ENCODE peak calls at places on chromosomes 4 and X, in seven cellular contexts. Y is tibial nerve, X is heart left ventricle, E is uterus, V is body of pancreas, S is pancreas, Q is A549. N is an unnamed sample.

GRCh38 chr4:112381996-112382692 is 85.0 kb downstream of the ALPK1 start:
- DNase-seq in X (no peak), E (no peak), V (no peak), Y (no peak), S (no peak), Q (no peak), N (no peak)

GRCh38 chrX:45715787-45716186 is 515.1 kb upstream of the DIPK2B start:
- DNase-seq in Q (no peak), Y (no peak), S (no peak), X (no peak), E (no peak), V (no peak), N (no peak)

GRCh38 chr4:7041851-7042696 is 1.1 kb upstream of the TADA2B start:
- DNase-seq in Y (peak), S (peak), E (peak), V (peak), Q (no peak), X (peak), N (peak)

GRCh38 chr4:27210874-27211428 is 350.3 kb downstream of the STIM2 start:
- DNase-seq in V (no peak), S (no peak), E (no peak), X (no peak), Y (no peak), Q (no peak), N (no peak)

GRCh38 chr4:22607382-22607781 is 85.4 kb upstream of the GBA3 start:
- DNase-seq in Y (no peak), E (no peak), V (peak), S (peak), Q (peak), X (peak), N (no peak)

GRCh38 chr4:4693258-4693657 is 151.4 kb upstream of the STX18 start:
- DNase-seq in Y (no peak), V (no peak), X (no peak), Q (no peak), E (no peak), S (no peak), N (no peak)

GRCh38 chr4:137387924-137388323 is 144.4 kb downstream of the PCDH18 start:
- DNase-seq in E (no peak), S (no peak), X (no peak), V (no peak), Q (no peak), Y (no peak), N (no peak)

GRCh38 chrX:34655496-34656258 is 1.4 kb downstream of the TMEM47 start:
- DNase-seq in Q (no peak), E (peak), V (no peak), Y (no peak), X (no peak), S (no peak), N (no peak)

GRCh38 chr4:105963461-105964400 is 68.5 kb downstream of the NPNT start:
- DNase-seq in V (no peak), X (no peak), S (no peak), Q (no peak), Y (no peak), E (no peak), N (no peak)

GRCh38 chr4:138669479-138670165 is 346.0 kb upstream of the NOCT start:
- DNase-seq in X (no peak), E (no peak), Q (no peak), Y (no peak), S (no peak), V (no peak), N (no peak)

GRCh38 chr4:10033191-10033881 is 12.0 kb upstream of the SLC2A9 start:
- DNase-seq in Y (no peak), X (peak), Q (no peak), S (no peak), E (no peak), V (peak), N (no peak)

GRCh38 chr4:123505457-123506310 is 109.1 kb downstream of the SPRY1 start:
- DNase-seq in V (peak), E (peak), Q (peak), S (peak), Y (no peak), X (peak), N (peak)

GRCh38 chr4:168528131-168528949 is 31.5 kb downstream of the PALLD start:
- DNase-seq in Y (no peak), E (no peak), S (no peak), X (no peak), Q (peak), V (no peak), N (no peak)

GRCh38 chr4:160836431-160836830 is 1327.4 kb downstream of the FSTL5 start:
- DNase-seq in Q (no peak), S (no peak), E (no peak), Y (no peak), X (no peak), V (no peak), N (no peak)

GRCh38 chr4:2940267-2941137 is 22.7 kb downstream of the NOP14 start:
- DNase-seq in Y (no peak), S (peak), Q (no peak), V (no peak), X (no peak), E (no peak), N (no peak)

GRCh38 chrX:154366666-154367055 is 7.8 kb downstream of the FLNA start:
- DNase-seq in S (no peak), E (no peak), V (no peak), Y (no peak), X (peak), Q (no peak), N (peak)
- H3K27ac ChIP-seq in S (no peak), E (peak), V (no peak), Y (no peak), X (peak), Q (peak), N (peak)

GRCh38 chr4:41287852-41288251 is 31.1 kb downstream of the UCHL1 start:
- DNase-seq in X (no peak), S (no peak), V (no peak), Y (no peak), Q (no peak), E (no peak), N (no peak)

GRCh38 chr4:41288254-41288653 is 31.5 kb downstream of the UCHL1 start:
- DNase-seq in Y (no peak), Q (no peak), X (no peak), S (no peak), V (no peak), E (no peak), N (no peak)

GRCh38 chr4:41294445-41295062 is 37.8 kb downstream of the UCHL1 start:
- DNase-seq in Q (peak), Y (no peak), E (no peak), X (no peak), S (no peak), V (no peak), N (no peak)

GRCh38 chr4:41287005-41287404 is 30.3 kb downstream of the UCHL1 start:
- DNase-seq in E (no peak), S (no peak), Q (peak), X (no peak), Y (no peak), V (no peak), N (no peak)

DNA sequence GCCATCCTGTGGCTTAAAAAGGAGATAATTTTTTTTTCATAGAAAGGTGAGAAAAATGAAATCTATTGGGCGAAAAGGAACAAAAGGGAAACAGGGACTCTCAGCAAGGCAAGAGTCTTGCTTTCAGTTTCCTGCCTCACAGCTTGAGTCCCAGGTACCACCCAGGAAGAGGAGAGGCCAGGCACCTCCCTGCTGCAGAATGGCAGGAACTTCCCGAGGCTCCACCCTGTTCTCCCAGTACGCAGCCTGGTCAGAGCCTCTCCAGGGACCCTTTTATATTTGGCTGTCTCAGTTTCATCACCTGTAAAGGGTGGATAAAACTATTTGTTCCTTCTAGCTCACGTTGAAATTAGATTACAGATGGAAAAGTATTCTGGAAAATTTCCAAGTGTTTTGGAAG is 33.8 kb downstream of the UCHL1 start:
- DNase-seq in Q (no peak), S (no peak), V (no peak), Y (no peak), X (peak), E (no peak), N (no peak)
- H3K27ac ChIP-seq in Q (no peak), S (no peak), V (no peak), Y (no peak), X (no peak), E (no peak), N (no peak)

GRCh38 chr4:151694819-151695730 is 65.7 kb downstream of the GATB start:
- DNase-seq in V (no peak), E (no peak), Q (no peak), Y (no peak), X (no peak), S (no peak), N (no peak)
- H3K27ac ChIP-seq in V (no peak), E (no peak), Q (no peak), Y (no peak), X (no peak), S (no peak), N (no peak)

GRCh38 chr4:87278335-87278794 is 44.3 kb downstream of the HSD17B13 start:
- DNase-seq in X (no peak), Q (no peak), S (no peak), E (no peak), V (no peak), Y (no peak), N (no peak)
- H3K27ac ChIP-seq in X (no peak), Q (no peak), S (no peak), E (no peak), V (no peak), Y (no peak), N (no peak)

DNA sequence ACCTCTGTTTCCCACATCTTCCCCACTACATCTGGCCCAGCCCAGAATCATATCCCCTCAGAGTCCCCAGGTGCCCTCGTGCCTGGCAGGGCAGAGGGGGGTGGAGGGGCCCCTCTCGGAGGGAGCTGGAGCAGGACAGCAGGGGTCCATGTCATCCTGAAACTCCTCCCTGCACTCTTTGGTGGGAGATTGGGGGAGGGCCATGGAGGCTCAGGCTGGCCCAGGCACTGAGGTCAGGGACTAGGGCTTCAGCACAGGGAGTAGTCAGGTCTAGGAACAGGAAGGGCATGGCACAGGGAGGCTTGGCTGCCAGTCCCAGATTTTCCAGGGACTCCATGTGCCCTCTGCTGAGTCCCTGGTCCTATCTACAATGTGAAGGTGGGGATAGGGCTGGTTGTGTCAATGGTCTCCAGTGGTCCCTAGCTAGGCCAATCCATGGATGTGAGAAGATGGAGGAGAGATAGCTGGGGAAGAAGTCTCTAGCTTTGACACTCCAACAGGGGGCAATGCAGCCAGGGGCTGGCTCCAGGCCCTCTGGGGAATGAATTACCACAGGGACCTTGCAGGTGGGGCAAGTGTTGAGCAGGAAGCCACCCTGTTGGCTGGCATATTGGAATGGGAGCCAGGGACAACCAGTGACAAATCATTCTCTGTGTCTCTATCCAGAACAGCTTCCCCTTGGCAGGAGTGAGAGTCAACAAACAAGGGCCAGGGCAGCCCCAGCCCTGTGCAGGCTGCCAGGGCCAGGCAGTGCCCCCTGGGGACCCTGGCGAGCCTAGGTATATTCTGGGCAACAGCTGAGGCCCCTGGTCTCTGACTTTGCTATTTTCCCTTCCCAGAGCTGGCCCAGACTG is 154.4 kb downstream of the EFNB1 start:
- DNase-seq in Y (no peak), V (peak), S (no peak), X (no peak), Q (no peak), E (no peak), N (no peak)
- H3K27ac ChIP-seq in Y (no peak), V (peak), S (no peak), X (no peak), Q (no peak), E (no peak), N (no peak)

GRCh38 chr4:15376145-15376544 is 51.7 kb upstream of the C1QTNF7 start:
- DNase-seq in X (no peak), V (no peak), S (no peak), E (no peak), Q (no peak), Y (no peak), N (no peak)
- H3K27ac ChIP-seq in X (peak), V (no peak), S (no peak), E (peak), Q (no peak), Y (no peak), N (no peak)

GRCh38 chr4:128654465-128654864 is 155.0 kb upstream of the JADE1 start:
- DNase-seq in Q (no peak), V (no peak), E (no peak), S (no peak), X (no peak), Y (no peak), N (no peak)
- H3K27ac ChIP-seq in Q (peak), V (no peak), E (peak), S (no peak), X (no peak), Y (no peak), N (peak)

GRCh38 chrX:106919932-106920452 is at the start of gene CLDN2:
- DNase-seq in E (no peak), Q (no peak), V (no peak), S (no peak), X (no peak), Y (no peak), N (no peak)
- H3K27ac ChIP-seq in E (no peak), Q (peak), V (no peak), S (no peak), X (no peak), Y (no peak), N (no peak)

GRCh38 chrX:71154196-71154595 is 9.6 kb downstream of the NLGN3 start:
- DNase-seq in Q (no peak), X (no peak), V (no peak), Y (no peak), S (no peak), E (no peak), N (no peak)
- H3K27ac ChIP-seq in Q (no peak), X (no peak), V (no peak), Y (no peak), S (no peak), E (no peak), N (peak)

GRCh38 chr4:169945636-169946035 is 80.6 kb downstream of the MFAP3L start:
- DNase-seq in X (no peak), Q (no peak), Y (no peak), V (no peak), E (no peak), S (no peak), N (no peak)

GRCh38 chr4:169940460-169940859 is 85.7 kb downstream of the MFAP3L start:
- DNase-seq in V (no peak), S (no peak), X (no peak), E (no peak), Y (no peak), Q (no peak), N (no peak)

GRCh38 chr4:169941141-169941540 is 85.1 kb downstream of the MFAP3L start:
- DNase-seq in Q (no peak), E (no peak), V (no peak), Y (no peak), S (no peak), X (no peak), N (no peak)
- H3K27ac ChIP-seq in Q (no peak), E (no peak), V (no peak), Y (no peak), S (no peak), X (no peak), N (no peak)